ENCODE peak calls at places on chromosomes 4 and X, in eight cellular contexts. P is RKO, A is AG08396, T is cardiac fibroblast, L is NCI-H1092 treated with DMSO at 0.1 percent for 48 hours, S is germinal center, Q is left ventricle myocardium superior, O is astrocyte of the spinal cord. X is an unnamed sample.

GRCh38 chr4:102734591-102735385 is 26.0 kb downstream of the MANBA start:
- DNase-seq in L (no peak), A (peak; percentile 32), P (peak; percentile 66), S (no peak), Q (no peak), O (peak; percentile 15), T (no peak), X (no peak)

GRCh38 chr4:173503330-173504180 is 26.5 kb downstream of the HAND2 start:
- DNase-seq in L (no peak), S (no peak), P (no peak), Q (no peak), O (no peak), A (no peak), T (no peak), X (no peak)

GRCh38 chr4:56684320-56684719 is 3.2 kb upstream of the HOPX start:
- DNase-seq in Q (no peak), A (no peak), T (peak; percentile 36), L (no peak), S (no peak), O (peak; percentile 51), P (no peak), X (no peak)

GRCh38 chr4:7823416-7823824 is 116.2 kb downstream of the AFAP1 start:
- DNase-seq in S (no peak), A (no peak), Q (peak; percentile 83), O (no peak), L (no peak), T (peak; percentile 90), P (no peak), X (no peak)

GRCh38 chr4:80307183-80307735 is 28.3 kb upstream of the CFAP299 start:
- DNase-seq in A (no peak), P (peak; percentile 88), O (peak; percentile 46), Q (no peak), T (peak; percentile 40), S (no peak), L (peak; percentile 84), X (no peak)

GRCh38 chrX:14913241-14913640 is 40.0 kb downstream of the MOSPD2 start:
- DNase-seq in O (peak; percentile 43), Q (no peak), A (no peak), T (peak; percentile 15), S (no peak), P (no peak), L (no peak), X (no peak)

GRCh38 chr4:81747242-81747930 is 275.7 kb upstream of the RASGEF1B start:
- DNase-seq in Q (no peak), S (no peak), L (no peak), T (no peak), A (no peak), O (no peak), P (no peak), X (no peak)

GRCh38 chr4:181966084-181966483 is 277.1 kb upstream of the TENM3 start:
- DNase-seq in T (peak; percentile 5), O (peak; percentile 53), A (no peak), S (no peak), Q (no peak), P (no peak), L (no peak), X (no peak)

GRCh38 chr4:107705742-107706556 is 14.1 kb downstream of the PAPSS1 start:
- DNase-seq in P (no peak), S (no peak), T (no peak), Q (no peak), O (no peak), L (no peak), A (no peak), X (no peak)

GRCh38 chrX:114162068-114162735 is 421.7 kb upstream of the HTR2C start:
- DNase-seq in T (peak; percentile 3), L (no peak), O (no peak), Q (no peak), A (no peak), P (peak; percentile 1), S (no peak), X (no peak)

GRCh38 chr4:14000091-14000814 is 372.7 kb upstream of the BOD1L1 start:
- DNase-seq in Q (no peak), S (no peak), A (no peak), O (no peak), P (no peak), L (no peak), T (no peak), X (no peak)

GRCh38 chr4:131002132-131002531 is 1906.2 kb downstream of the C4orf33 start:
- DNase-seq in L (no peak), Q (no peak), P (no peak), S (no peak), T (no peak), A (no peak), O (peak; percentile 2), X (no peak)

GRCh38 chr4:121454251-121454979 is 73.6 kb upstream of the QRFPR start:
- DNase-seq in S (no peak), T (no peak), A (no peak), P (no peak), O (no peak), L (no peak), Q (no peak), X (no peak)

GRCh38 chrX:105173071-105173470 is 47.4 kb downstream of the TEX13A start:
- DNase-seq in T (no peak), L (no peak), Q (no peak), S (no peak), A (no peak), O (no peak), P (no peak), X (no peak)

GRCh38 chrX:54695231-54695630 is 102.8 kb downstream of the ITIH6 start:
- DNase-seq in P (peak; percentile 34), L (no peak), S (no peak), Q (no peak), T (peak; percentile 41), A (no peak), O (no peak), X (no peak)

GRCh38 chrX:21838937-21839333 is 482 bp upstream of the MBTPS2 start:
- DNase-seq in P (peak; percentile 40), S (peak; percentile 1), Q (no peak), L (peak; percentile 55), T (peak; percentile 53), O (no peak), A (no peak), X (peak; percentile 13)

GRCh38 chr4:70703695-70704332 is 15.5 kb downstream of the UTP3 start:
- DNase-seq in S (no peak), T (peak; percentile 34), A (peak; percentile 47), Q (no peak), P (peak; percentile 55), L (peak; percentile 83), O (peak; percentile 54), X (peak; percentile 28)

GRCh38 chrX:27619975-27620374 is 29.8 kb downstream of the DCAF8L2 start:
- DNase-seq in O (no peak), L (no peak), T (peak; percentile 45), S (no peak), A (no peak), Q (no peak), P (peak; percentile 55), X (peak; percentile 2)

GRCh38 chrX:47458528-47458927 is 24.5 kb downstream of the ZNF41 start:
- DNase-seq in O (no peak), S (no peak), L (no peak), A (no peak), T (no peak), Q (no peak), P (no peak), X (no peak)

GRCh38 chr4:39664828-39665731 is 26.4 kb upstream of the SMIM14 start:
- DNase-seq in P (no peak), L (no peak), A (peak; percentile 24), O (peak; percentile 64), T (peak; percentile 21), S (no peak), Q (no peak), X (peak; percentile 4)

GRCh38 chrX:13471269-13471668 is 98.1 kb upstream of the EGFL6 start:
- DNase-seq in P (no peak), T (no peak), A (no peak), L (no peak), O (no peak), Q (no peak), S (no peak), X (no peak)